ENCODE peak calls at places on chromosomes 2 and 18, in nine cellular contexts. K is cardiac muscle cell, T is coronary artery, C is transverse colon, I is AG10803, U is lower lobe of right lung, O is WERI-Rb-1, S is tibial artery, D is psoas muscle. V is an unnamed sample.

GRCh38 chr2:162029287-162029901 is 44.6 kb downstream of the DPP4 start:
- DNase-seq in C (no peak), U (no peak), T (no peak), S (no peak), O (no peak), D (peak; percentile 60), K (peak; percentile 50), I (peak; percentile 53), V (no peak)

GRCh38 chr2:12965540-12966269 is 249.0 kb downstream of the TRIB2 start:
- DNase-seq in S (no peak), I (peak; percentile 43), O (no peak), D (no peak), T (no peak), K (peak; percentile 70), C (no peak), U (no peak), V (peak; percentile 77)

GRCh38 chr2:140657657-140658056 is 1473.2 kb downstream of the LRP1B start:
- DNase-seq in C (no peak), O (no peak), D (no peak), T (no peak), U (no peak), K (peak; percentile 57), I (no peak), S (no peak), V (peak; percentile 81)

GRCh38 chr2:212939777-212940531 is 211.5 kb downstream of the IKZF2 start:
- DNase-seq in U (peak; percentile 48), T (no peak), S (no peak), D (no peak), K (no peak), I (no peak), C (peak; percentile 75), O (no peak), V (no peak)

GRCh38 chr2:39202639-39203369 is 41.0 kb downstream of the CDKL4 start:
- DNase-seq in C (no peak), T (no peak), K (no peak), O (no peak), I (no peak), D (no peak), S (no peak), U (no peak), V (peak; percentile 22)

GRCh38 chr18:48623468-48624220 is 84.8 kb downstream of the CTIF start:
- DNase-seq in I (peak; percentile 95), S (no peak), K (peak; percentile 87), C (no peak), D (no peak), O (no peak), U (no peak), T (no peak), V (peak; percentile 89)

GRCh38 chr2:234674781-234675201 is 177.9 kb upstream of the ARL4C start:
- DNase-seq in U (no peak), I (peak; percentile 89), S (no peak), T (no peak), D (no peak), K (peak; percentile 49), C (no peak), O (no peak), V (peak; percentile 78)

GRCh38 chr2:60358471-60358870 is 195.0 kb downstream of the BCL11A start:
- DNase-seq in T (no peak), S (no peak), O (no peak), D (no peak), K (no peak), I (no peak), C (no peak), U (no peak), V (no peak)

GRCh38 chr2:96204836-96205235 is 3.8 kb downstream of the STARD7 start:
- DNase-seq in O (no peak), I (no peak), C (no peak), T (no peak), U (no peak), D (no peak), K (no peak), S (no peak), V (no peak)

GRCh38 chr2:96202152-96202856 is 6.3 kb downstream of the STARD7 start:
- DNase-seq in O (no peak), T (no peak), K (no peak), I (peak; percentile 92), C (no peak), D (no peak), S (no peak), U (peak; percentile 58), V (peak; percentile 42)

GRCh38 chr2:96205238-96205637 is 3.4 kb downstream of the STARD7 start:
- DNase-seq in C (no peak), O (no peak), I (peak; percentile 89), T (no peak), D (no peak), U (no peak), S (no peak), K (no peak), V (no peak)

GRCh38 chr2:96201338-96201737 is 7.3 kb downstream of the STARD7 start:
- DNase-seq in T (no peak), C (no peak), D (no peak), U (no peak), S (no peak), O (no peak), I (no peak), K (no peak), V (no peak)

DNA sequence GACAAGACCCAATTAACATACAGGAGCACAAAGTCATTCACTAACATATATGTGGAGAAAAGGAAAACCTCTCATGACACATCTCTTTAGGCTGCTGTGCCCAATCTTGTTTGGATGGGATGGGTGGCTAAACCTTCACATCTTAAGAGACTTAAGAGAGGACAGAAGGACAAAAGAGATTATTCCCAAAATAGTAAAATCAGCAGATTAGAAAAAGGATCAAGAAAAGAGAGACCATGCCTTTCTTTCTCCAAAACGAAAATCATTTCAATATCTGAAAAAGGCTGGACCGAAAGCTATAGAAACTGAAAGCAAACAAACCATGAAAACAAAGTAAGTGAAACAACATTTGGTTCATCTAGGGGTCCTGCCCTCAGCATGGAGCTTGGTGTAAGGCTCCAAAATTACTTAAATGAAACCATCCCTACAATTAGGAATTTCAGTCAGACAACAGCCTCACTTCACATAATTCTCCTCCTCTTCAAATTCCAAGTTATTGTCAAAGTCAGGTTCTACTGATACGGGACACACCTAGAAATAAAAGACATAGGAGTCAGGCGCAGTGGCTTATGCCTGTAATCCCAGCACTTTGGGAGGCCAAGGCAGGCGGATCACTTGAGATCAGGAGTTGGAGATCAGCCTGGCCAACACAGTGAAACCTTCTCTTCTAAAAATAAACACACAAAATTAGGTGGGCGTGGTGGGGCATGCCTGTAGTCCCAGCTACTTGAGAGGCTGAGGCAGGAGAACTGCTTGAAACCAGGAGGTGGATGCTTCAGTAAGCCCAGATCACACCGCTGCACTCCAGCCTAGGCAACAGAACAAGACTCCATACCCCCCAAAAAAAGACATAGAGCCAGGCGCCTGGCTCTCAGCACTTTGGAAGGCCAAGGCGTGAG is 5.2 kb downstream of the STARD7 start:
- DNase-seq in U (no peak), O (peak; percentile 37), C (no peak), K (no peak), D (no peak), I (no peak), S (no peak), T (no peak), V (no peak)
- H3K4me3 ChIP-seq in U (peak overlapping the region; percentile 12), O (peak overlapping the region; percentile 28), C (no peak overlapping the region), K (no peak overlapping the region), D (peak overlapping the region; percentile 96), I (peak overlapping the region; percentile 6), S (no peak overlapping the region), T (no peak overlapping the region), V (no peak overlapping the region)

GRCh38 chr2:84491741-84492140 is 24.6 kb upstream of the DNAH6 start:
- DNase-seq in S (no peak), I (no peak), D (no peak), K (no peak), C (no peak), T (no peak), O (no peak), U (no peak), V (no peak)

GRCh38 chr2:84494070-84494469 is 22.2 kb upstream of the DNAH6 start:
- DNase-seq in U (no peak), T (no peak), I (peak; percentile 18), O (no peak), D (no peak), K (peak; percentile 6), S (no peak), C (no peak), V (no peak)

GRCh38 chr2:84491256-84491655 is 25.0 kb upstream of the DNAH6 start:
- DNase-seq in D (no peak), U (no peak), C (no peak), I (no peak), K (no peak), O (no peak), S (no peak), T (no peak), V (no peak)

GRCh38 chr2:84493494-84493893 is 22.8 kb upstream of the DNAH6 start:
- DNase-seq in U (no peak), C (no peak), O (no peak), S (no peak), T (no peak), D (no peak), I (peak; percentile 94), K (peak; percentile 91), V (peak; percentile 76)

DNA sequence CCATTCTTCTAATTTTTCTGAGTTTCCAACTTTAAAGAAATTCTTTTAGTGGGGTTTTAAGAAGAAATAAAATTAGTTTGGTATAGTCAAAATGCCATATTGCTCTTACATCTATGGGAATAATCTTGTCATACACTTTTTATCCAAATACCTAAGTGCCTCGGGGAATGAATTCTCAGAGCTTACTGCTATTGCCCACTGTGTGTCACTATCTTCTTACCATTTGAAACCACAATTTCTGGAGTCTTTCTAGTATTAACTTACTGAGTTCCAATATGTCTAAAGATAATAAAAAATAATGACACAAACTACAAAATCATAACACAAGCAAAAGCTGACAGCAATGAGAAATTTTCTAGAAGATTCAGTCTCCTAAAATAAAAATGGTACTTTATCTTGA is 23.7 kb upstream of the DNAH6 start:
- DNase-seq in K (no peak), U (no peak), C (no peak), T (no peak), D (no peak), I (peak; percentile 40), O (no peak), S (no peak), V (peak; percentile 16)
- TF ChIP-seq CTCF in K (no peak), U (no peak), C (no peak), T (no peak), D (no peak), I (peak; percentile 51), O (no peak), S (no peak), V (peak; percentile 21)

GRCh38 chr2:217943379-217944321 is 59.1 kb downstream of the TNS1 start:
- DNase-seq in U (peak; percentile 90), T (peak; percentile 90), C (peak; percentile 75), K (peak; percentile 76), D (peak; percentile 91), S (peak; percentile 95), I (peak; percentile 62), O (peak; percentile 90), V (peak; percentile 71)
- H3K4me3 ChIP-seq in U (peak overlapping the region; percentile 80), T (peak overlapping the region; percentile 99), C (peak overlapping the region; percentile 50), K (peak overlapping the region; percentile 27), D (peak overlapping the region; percentile 75), S (peak overlapping the region; percentile 83), I (peak overlapping the region; percentile 92), O (no peak overlapping the region), V (peak overlapping the region; percentile 62)

DNA sequence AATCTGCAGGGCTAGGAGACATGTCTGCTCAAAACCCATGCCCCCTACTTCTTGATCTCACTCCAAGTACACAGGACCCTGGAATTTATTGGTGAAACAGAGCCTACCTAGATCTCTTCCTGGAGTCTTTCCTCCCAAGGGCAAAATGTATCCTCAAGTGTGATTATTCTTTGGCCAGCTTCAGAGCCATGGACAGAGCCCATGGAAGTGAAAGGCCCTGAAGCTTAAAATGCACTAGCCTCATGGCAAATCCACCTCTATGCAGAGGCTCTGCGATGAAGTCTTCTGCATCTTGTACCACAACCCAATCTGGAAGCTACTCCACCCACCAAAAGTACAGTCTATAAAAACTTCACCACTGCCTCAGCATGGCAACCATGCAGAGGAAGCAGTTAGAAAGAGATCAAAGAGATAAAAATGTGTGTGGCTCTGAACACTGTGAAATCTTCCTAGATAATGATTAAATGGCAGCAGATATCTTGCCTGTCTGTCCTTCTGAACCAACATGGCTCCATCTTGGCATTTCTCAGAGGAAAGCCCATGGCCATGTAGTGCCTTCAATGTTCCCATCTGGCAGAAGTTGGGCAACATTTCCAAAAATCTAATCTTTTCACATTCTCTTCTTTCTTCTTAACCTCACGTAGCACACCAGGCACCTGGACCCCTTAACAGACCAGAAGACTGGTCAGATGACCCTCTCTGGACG is 142.9 kb upstream of the KLF7 start:
- DNase-seq in U (no peak), O (no peak), K (no peak), S (no peak), D (no peak), I (no peak), T (no peak), C (no peak), V (peak; percentile 41)
- TF ChIP-seq CTCF in U (no peak), O (no peak), K (no peak), S (no peak), D (no peak), I (no peak), T (no peak), C (no peak), V (no peak)